ENCODE peak calls at places on chromosomes 4 and X, in nine cellular contexts. G, Q, L, W, V, Y, D, B and C are unnamed samples.

GRCh38 chrX:41332408-41332987 is 1.5 kb upstream of the DDX3X start:
- DNase-seq in G (peak; percentile 58), Q (peak; percentile 19), L (no peak), W (peak; percentile 25), V (no peak), Y (peak; percentile 33), D (no peak), B (peak; percentile 17), C (no peak)

GRCh38 chr4:101853691-101854090 is 63.2 kb downstream of the BANK1 start:
- DNase-seq in G (no peak), Q (no peak), L (no peak), W (no peak), V (no peak), Y (no peak), D (no peak), B (no peak), C (no peak)

GRCh38 chr4:41141910-41142309 is 72.4 kb downstream of the APBB2 start:
- DNase-seq in G (peak; percentile 97), Q (no peak), L (no peak), W (no peak), V (no peak), Y (peak; percentile 89), D (no peak), B (no peak), C (no peak)

GRCh38 chr4:76306882-76307669 is 543 bp downstream of the STBD1 start:
- DNase-seq in G (peak; percentile 61), Q (peak; percentile 46), L (peak; percentile 76), W (peak; percentile 16), V (peak; percentile 90), Y (peak; percentile 50), D (no peak), B (peak; percentile 40), C (no peak)

GRCh38 chrX:30597258-30598012 is 19.9 kb upstream of the TASL start:
- DNase-seq in G (no peak), Q (no peak), L (no peak), W (no peak), V (no peak), Y (no peak), D (no peak), B (peak; percentile 58), C (no peak)

GRCh38 chr4:113760094-113760851 is 1.3 kb downstream of the CAMK2D start:
- DNase-seq in G (peak; percentile 62), Q (peak; percentile 19), L (peak; percentile 16), W (peak; percentile 52), V (peak; percentile 63), Y (peak; percentile 65), D (no peak), B (no peak), C (no peak)

GRCh38 chr4:90799895-90800294 is 672.7 kb downstream of the CCSER1 start:
- DNase-seq in G (no peak), Q (no peak), L (no peak), W (no peak), V (no peak), Y (peak; percentile 0), D (no peak), B (no peak), C (no peak)

GRCh38 chrX:134423606-134424005 is 36.4 kb upstream of the HPRT1 start:
- DNase-seq in G (peak; percentile 41), Q (peak; percentile 9), L (no peak), W (no peak), V (no peak), Y (peak; percentile 49), D (no peak), B (no peak), C (no peak)

DNA sequence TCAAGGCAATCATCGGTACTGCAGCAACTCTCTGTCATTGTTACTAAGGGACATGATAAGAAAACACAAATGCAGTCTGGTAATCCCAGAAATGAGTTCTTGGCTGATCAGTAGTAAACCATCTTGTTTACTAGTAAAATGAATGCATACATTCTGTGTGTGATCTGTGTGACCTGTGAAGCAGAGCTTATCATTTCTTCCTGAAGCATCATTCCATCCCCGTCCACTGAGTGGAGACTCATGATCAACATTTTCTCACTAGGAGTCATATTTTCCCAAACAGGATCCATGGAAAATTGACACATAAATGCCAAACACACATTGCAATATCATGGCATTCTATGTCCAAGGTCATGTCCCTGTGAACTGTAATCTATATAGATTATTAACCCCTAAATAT is 226.1 kb downstream of the ANKRD50 start:
- DNase-seq in G (no peak), Q (peak; percentile 5), L (no peak), W (no peak), V (no peak), Y (no peak), D (no peak), B (no peak), C (no peak)
- TF ChIP-seq CTCF in G (no peak), Q (no peak), L (no peak), W (no peak), V (no peak), Y (no peak), D (no peak), B (no peak), C (no peak)

GRCh38 chrX:108020631-108021030 is 24.2 kb upstream of the VSIG1 start:
- DNase-seq in G (peak; percentile 13), Q (peak; percentile 8), L (peak; percentile 11), W (peak; percentile 11), V (peak; percentile 52), Y (peak; percentile 39), D (no peak), B (peak; percentile 12), C (no peak)
- TF ChIP-seq CTCF in G (peak; percentile 53), Q (peak; percentile 40), L (peak; percentile 34), W (no peak), V (peak; percentile 83), Y (peak; percentile 59), D (peak; percentile 19), B (peak; percentile 50), C (peak; percentile 49)

GRCh38 chrX:131704136-131704695 is 160.3 kb downstream of the OR13H1 start:
- DNase-seq in G (peak; percentile 85), Q (no peak), L (no peak), W (no peak), V (no peak), Y (no peak), D (no peak), B (no peak), C (no peak)
- TF ChIP-seq CTCF in G (peak; percentile 34), Q (no peak), L (no peak), W (no peak), V (peak; percentile 46), Y (no peak), D (no peak), B (no peak), C (no peak)

GRCh38 chrX:75623535-75623934 is 100.7 kb upstream of the ZDHHC15 start:
- DNase-seq in G (no peak), Q (no peak), L (no peak), W (no peak), V (peak; percentile 47), Y (no peak), D (no peak), B (no peak), C (no peak)
- TF ChIP-seq CTCF in G (peak; percentile 6), Q (no peak), L (no peak), W (no peak), V (peak; percentile 64), Y (no peak), D (no peak), B (no peak), C (no peak)

DNA sequence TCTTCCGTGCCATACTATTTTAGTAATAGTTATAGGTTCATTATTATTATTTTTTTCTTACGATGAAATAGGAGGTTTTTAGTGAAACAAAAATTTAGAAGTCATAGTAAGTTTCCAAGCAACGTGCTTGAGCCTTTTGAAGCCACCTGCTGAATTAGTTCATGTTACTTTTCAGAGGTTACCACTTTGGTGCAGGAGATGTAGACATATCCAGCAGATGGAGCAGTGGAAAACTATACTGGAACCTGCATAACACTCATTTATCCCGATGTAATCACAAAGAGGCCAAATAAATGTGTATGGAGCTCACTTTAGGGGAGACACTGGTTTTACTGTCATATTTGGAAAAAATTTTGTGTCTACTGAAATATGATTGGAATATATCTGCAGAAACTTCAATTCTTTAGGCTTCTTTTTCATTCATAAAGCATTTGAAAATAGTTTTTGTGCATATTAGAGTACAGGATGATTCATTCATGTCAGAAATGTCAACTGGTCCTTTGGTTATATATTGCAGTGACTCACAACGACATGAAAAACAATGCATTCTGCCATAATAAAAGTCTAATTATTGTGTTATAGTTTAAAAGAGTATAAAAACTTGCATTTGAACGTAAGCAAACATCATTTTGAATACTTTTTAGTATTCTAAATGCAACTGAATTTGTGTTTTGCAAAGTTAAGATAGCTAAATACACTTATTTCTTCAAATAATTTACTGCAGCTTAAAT is 2182.9 kb upstream of the TENM3 start:
- DNase-seq in G (peak; percentile 52), Q (no peak), L (peak; percentile 4), W (no peak), V (no peak), Y (no peak), D (no peak), B (peak; percentile 9), C (no peak)
- TF ChIP-seq CTCF in G (peak; percentile 48), Q (no peak), L (peak; percentile 36), W (no peak), V (peak; percentile 63), Y (no peak), D (no peak), B (no peak), C (peak; percentile 51)

GRCh38 chrX:31609130-31609529 is 537.3 kb upstream of the FTHL17 start:
- DNase-seq in G (peak; percentile 69), Q (peak; percentile 54), L (no peak), W (no peak), V (no peak), Y (peak; percentile 92), D (no peak), B (no peak), C (no peak)
- TF ChIP-seq CTCF in G (no peak), Q (no peak), L (no peak), W (no peak), V (no peak), Y (no peak), D (no peak), B (no peak), C (peak; percentile 36)

DNA sequence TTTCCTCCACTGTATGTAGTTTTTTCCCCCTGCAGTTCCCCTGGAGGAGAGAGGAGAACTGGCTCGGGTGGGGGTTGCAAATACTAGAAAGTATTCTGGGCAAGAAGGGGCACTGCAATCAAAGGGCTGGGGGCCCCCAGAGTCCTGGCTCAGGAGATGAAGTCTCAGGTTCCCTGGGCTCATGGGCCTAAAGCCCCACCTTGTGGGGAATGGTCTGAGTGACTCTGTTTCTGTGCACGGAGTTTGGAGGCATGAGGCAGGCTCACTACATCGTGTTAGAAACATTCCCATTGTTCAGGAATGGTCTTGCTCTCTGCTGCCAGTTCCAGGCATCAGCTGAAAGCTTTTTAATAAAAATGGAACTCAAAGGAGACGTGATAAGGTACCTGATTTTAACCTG is 122.5 kb downstream of the TMEM164 start:
- DNase-seq in G (peak; percentile 25), Q (no peak), L (peak; percentile 30), W (no peak), V (peak; percentile 67), Y (peak; percentile 28), D (no peak), B (no peak), C (no peak)
- TF ChIP-seq CTCF in G (peak; percentile 42), Q (no peak), L (peak; percentile 41), W (no peak), V (peak; percentile 79), Y (peak; percentile 30), D (no peak), B (no peak), C (peak; percentile 47)

GRCh38 chr4:48905363-48906015 is 1.1 kb downstream of the OCIAD2 start:
- DNase-seq in G (peak; percentile 43), Q (peak; percentile 68), L (peak; percentile 32), W (no peak), V (no peak), Y (peak; percentile 72), D (no peak), B (no peak), C (no peak)
- TF ChIP-seq CTCF in G (peak; percentile 23), Q (no peak), L (no peak), W (no peak), V (peak; percentile 58), Y (peak; percentile 30), D (no peak), B (no peak), C (no peak)

GRCh38 chrX:131729295-131729694 is 185.4 kb downstream of the OR13H1 start:
- DNase-seq in G (peak; percentile 88), Q (no peak), L (no peak), W (no peak), V (no peak), Y (no peak), D (no peak), B (no peak), C (peak; percentile 64)
- TF ChIP-seq CTCF in G (peak; percentile 18), Q (no peak), L (no peak), W (no peak), V (no peak), Y (no peak), D (no peak), B (no peak), C (no peak)